ENCODE peak calls at places on chromosomes 7 and 10, in ten cellular contexts. P, V, W, O, Q, X, S, D, H and E are unnamed samples.

GRCh38 chr10:132577350-132578005 is 39.9 kb downstream of the INPP5A start:
- DNase-seq in X (no peak), S (no peak), H (no peak), D (no peak), Q (no peak), P (no peak), W (no peak), O (no peak), V (no peak), E (no peak)

GRCh38 chr7:22001345-22002004 is 55.8 kb upstream of the CDCA7L start:
- DNase-seq in W (peak; percentile 39), D (peak; percentile 58), X (peak; percentile 28), H (no peak), P (peak; percentile 79), Q (peak; percentile 97), S (peak; percentile 86), V (peak; percentile 79), O (peak; percentile 31), E (peak; percentile 6)

GRCh38 chr7:44415047-44415446 is 75.4 kb downstream of the NUDCD3 start:
- DNase-seq in V (peak; percentile 45), O (no peak), S (peak; percentile 32), Q (peak; percentile 79), X (no peak), H (no peak), D (no peak), W (no peak), P (no peak), E (no peak)

GRCh38 chr10:101397140-101397539 is 43.2 kb downstream of the BTRC start:
- DNase-seq in O (peak; percentile 21), S (peak; percentile 19), W (no peak), H (no peak), Q (peak; percentile 9), D (peak; percentile 47), P (peak; percentile 80), X (peak; percentile 26), V (peak; percentile 77), E (no peak)

GRCh38 chr10:3159160-3159559 is 13.4 kb downstream of the PITRM1 start:
- DNase-seq in X (no peak), P (no peak), H (no peak), V (no peak), Q (no peak), D (no peak), O (no peak), S (no peak), W (no peak), E (no peak)

GRCh38 chr10:29649561-29650551 is 15.1 kb upstream of the SVIL start:
- DNase-seq in Q (no peak), D (no peak), P (peak; percentile 65), V (no peak), O (no peak), H (no peak), W (no peak), S (no peak), X (no peak), E (no peak)

GRCh38 chr10:27223964-27224363 is 16.6 kb downstream of the ACBD5 start:
- DNase-seq in V (peak; percentile 9), O (peak; percentile 6), D (peak; percentile 70), S (peak; percentile 29), Q (no peak), W (no peak), P (peak; percentile 49), X (peak; percentile 57), H (no peak), E (no peak)

GRCh38 chr7:26202019-26202985 is 757 bp downstream of the CBX3 start:
- DNase-seq in D (peak; percentile 79), X (peak; percentile 65), P (no peak), Q (no peak), S (peak; percentile 75), W (no peak), H (peak; percentile 64), V (no peak), O (peak; percentile 90), E (no peak)

GRCh38 chr10:86082556-86082955 is 284.0 kb downstream of the GRID1 start:
- DNase-seq in D (no peak), O (no peak), Q (no peak), W (no peak), P (no peak), V (no peak), X (no peak), S (no peak), H (no peak), E (no peak)

GRCh38 chr10:6713120-6713519 is 133.0 kb upstream of the PRKCQ start:
- DNase-seq in D (no peak), H (no peak), P (no peak), Q (no peak), S (no peak), V (no peak), O (no peak), W (no peak), X (no peak), E (no peak)

GRCh38 chr7:105268511-105269392 is 120.0 kb downstream of the SRPK2 start:
- DNase-seq in W (no peak), S (peak; percentile 62), P (peak; percentile 81), D (peak; percentile 63), X (peak; percentile 6), V (peak; percentile 59), H (no peak), O (peak; percentile 73), Q (peak; percentile 28), E (no peak)

GRCh38 chr10:4070171-4070570 is 285.2 kb upstream of the KLF6 start:
- DNase-seq in W (no peak), V (no peak), D (no peak), Q (no peak), O (no peak), P (peak; percentile 49), H (no peak), X (no peak), S (no peak), E (no peak)

GRCh38 chr7:142855756-142856564 is 1.1 kb downstream of the EPHB6 start:
- DNase-seq in H (no peak), S (no peak), Q (no peak), X (no peak), D (no peak), P (peak; percentile 70), O (no peak), W (no peak), V (no peak), E (no peak)

GRCh38 chr10:15802375-15802949 is 57.8 kb downstream of the MINDY3 start:
- DNase-seq in V (no peak), P (no peak), O (no peak), D (no peak), X (peak; percentile 39), H (peak; percentile 74), S (no peak), W (no peak), Q (no peak), E (no peak)

GRCh38 chr7:148607151-148607661 is 16.6 kb downstream of the C7orf33 start:
- DNase-seq in Q (no peak), V (no peak), X (no peak), P (no peak), O (no peak), D (no peak), S (no peak), H (no peak), W (no peak), E (no peak)